ENCODE peak calls at places on chromosome 6, in seven cellular contexts. F is AG10803, U is hippocampal formation, E is NCI-H1092 treated with DMSO at 0.1 percent for 48 hours, J is GM13977, K is germinal center, A is ureter. P is an unnamed sample.

GRCh38 chr6:54981647-54982046 is 135.1 kb downstream of the FAM83B start:
- DNase-seq in J (no peak), E (no peak), A (no peak), U (no peak), F (peak), K (no peak), P (no peak)

GRCh38 chr6:11241793-11242201 is 9.3 kb upstream of the NEDD9 start:
- DNase-seq in K (no peak), A (no peak), J (no peak), U (peak), F (peak), E (no peak), P (no peak)

GRCh38 chr6:18039481-18039880 is 52.0 kb upstream of the KIF13A start:
- DNase-seq in E (no peak), J (no peak), F (no peak), A (no peak), K (no peak), U (no peak), P (no peak)

GRCh38 chr6:13653296-13653695 is 38.2 kb downstream of the NOL7 start:
- DNase-seq in U (no peak), A (no peak), K (no peak), J (no peak), E (no peak), F (no peak), P (no peak)

GRCh38 chr6:89239338-89239737 is 22.2 kb upstream of the GABRR1 start:
- DNase-seq in F (no peak), U (no peak), A (no peak), J (peak), E (no peak), K (peak), P (no peak)

GRCh38 chr6:145704153-145704781 is 31.1 kb downstream of the EPM2A start:
- DNase-seq in A (no peak), F (peak), K (no peak), U (no peak), E (peak), J (peak), P (no peak)

GRCh38 chr6:34384305-34385153 is 7.9 kb downstream of the NUDT3 start:
- DNase-seq in E (no peak), F (no peak), J (no peak), A (no peak), U (no peak), K (no peak), P (no peak)

GRCh38 chr6:168247456-168248147 is 72.0 kb downstream of the DACT2 start:
- DNase-seq in J (no peak), A (peak), K (no peak), E (peak), F (peak), U (no peak), P (no peak)

GRCh38 chr6:169409742-169410312 is 156.2 kb upstream of the THBS2 start:
- DNase-seq in A (peak), F (peak), E (no peak), K (no peak), U (no peak), J (no peak), P (no peak)

GRCh38 chr6:166253277-166254229 is 54.6 kb downstream of the PRR18 start:
- DNase-seq in K (peak), A (no peak), U (peak), E (peak), F (no peak), J (peak), P (no peak)

GRCh38 chr6:8321671-8322404 is 113.5 kb downstream of the SLC35B3 start:
- DNase-seq in F (no peak), A (no peak), J (no peak), K (no peak), E (no peak), U (no peak), P (no peak)

GRCh38 chr6:4664117-4664626 is 112.0 kb upstream of the CDYL start:
- DNase-seq in E (no peak), F (peak), A (peak), K (no peak), J (no peak), U (peak), P (no peak)

P was measured in GM12878.